ENCODE peak calls at places on chromosomes 3 and 15, in ten cellular contexts. F, L, N, Q, V, H, E, I, D and A are unnamed samples. For H3K4me1, the result is how much of the 10 kb centered on the place peaks cover.

GRCh38 chr3:161598639-161599038 is 102.0 kb downstream of the OTOL1 start:
- DNase-seq in N (no peak), F (no peak), D (no peak), Q (no peak), E (no peak), V (no peak), I (no peak), L (no peak), H (no peak), A (no peak)

GRCh38 chr15:94576889-94577533 is 345.6 kb downstream of the MCTP2 start:
- DNase-seq in L (no peak), Q (no peak), D (no peak), I (peak), N (peak), V (peak), F (no peak), H (no peak), E (peak), A (peak)

GRCh38 chr15:100913961-100914360 is 5.2 kb upstream of the LRRK1 start:
- DNase-seq in V (no peak), L (no peak), I (no peak), H (no peak), Q (no peak), E (no peak), N (no peak), F (peak), D (peak), A (no peak)

GRCh38 chr3:151879684-151880282 is 6.3 kb downstream of the SUCNR1 start:
- DNase-seq in N (no peak), I (no peak), H (no peak), Q (no peak), F (no peak), L (no peak), V (no peak), D (no peak), E (no peak), A (no peak)

GRCh38 chr3:24343084-24343783 is 151.4 kb downstream of the THRB start:
- DNase-seq in E (no peak), L (no peak), I (no peak), F (no peak), Q (no peak), H (no peak), D (no peak), V (peak), N (no peak), A (no peak)

GRCh38 chr15:34708422-34708821 is 46.4 kb downstream of the GJD2 start:
- DNase-seq in H (no peak), I (peak), F (no peak), D (no peak), Q (no peak), V (peak), E (peak), L (no peak), N (no peak), A (no peak)

GRCh38 chr3:126621171-126621570 is 33.8 kb downstream of the TXNRD3 start:
- DNase-seq in N (no peak), Q (no peak), D (peak), V (peak), I (no peak), E (no peak), L (no peak), F (no peak), H (no peak), A (no peak)

GRCh38 chr3:160893207-160893606 is 137.2 kb downstream of the PPM1L start:
- DNase-seq in N (no peak), F (no peak), V (no peak), Q (no peak), L (no peak), I (no peak), D (no peak), H (no peak), E (no peak), A (no peak)

GRCh38 chr3:172607305-172608121 is 84.3 kb upstream of the TNFSF10 start:
- DNase-seq in H (no peak), L (no peak), N (no peak), I (no peak), V (peak), Q (no peak), F (no peak), E (no peak), D (no peak), A (no peak)

GRCh38 chr3:32640939-32641725 is 43.9 kb upstream of the CNOT10 start:
- DNase-seq in H (no peak), I (no peak), N (no peak), Q (no peak), D (peak), L (no peak), F (no peak), V (no peak), E (no peak), A (no peak)

DNA sequence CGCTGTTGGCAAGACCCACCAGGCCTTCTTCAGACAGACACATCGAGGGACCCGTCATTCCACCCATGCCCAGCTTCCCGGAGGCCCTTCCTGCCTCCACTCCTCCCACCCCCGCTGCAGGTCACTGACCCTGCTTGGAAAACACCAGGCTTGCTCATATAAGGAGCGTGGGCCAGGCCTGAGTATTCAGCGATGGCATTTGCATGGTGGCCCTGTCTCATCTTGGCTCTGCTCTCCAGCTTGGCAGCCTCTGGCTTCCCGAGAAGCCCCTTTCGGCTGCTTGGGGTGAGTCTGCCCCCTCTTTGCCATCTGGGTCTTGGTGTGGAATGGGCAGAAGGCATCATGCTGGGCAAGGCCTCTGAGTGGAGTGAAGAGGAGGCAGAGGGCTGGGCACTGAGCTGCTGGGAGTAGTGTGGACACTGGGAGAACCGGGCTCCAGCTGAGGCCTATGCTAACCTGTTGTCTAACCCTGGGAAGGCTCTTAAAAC is at the start of gene ITIH3:
- DNase-seq in I (no peak), L (no peak), V (no peak), D (no peak), N (no peak), F (no peak), H (no peak), E (no peak), Q (no peak), A (no peak)
- H3K27ac ChIP-seq in I (no peak), L (no peak), V (no peak), D (no peak), N (no peak), F (no peak), H (no peak), E (no peak), Q (no peak), A (no peak)

GRCh38 chr15:99615460-99615859 is 49.7 kb downstream of the MEF2A start:
- DNase-seq in L (no peak), Q (no peak), V (no peak), E (no peak), D (no peak), H (no peak), I (no peak), F (no peak), N (no peak), A (no peak)
- H3K4me1 ChIP-seq in L (under half), Q (half or more), V (under half), E (under half), D (half or more), H (under half), I (under half), F (under half), N (half or more), A (under half)

DNA sequence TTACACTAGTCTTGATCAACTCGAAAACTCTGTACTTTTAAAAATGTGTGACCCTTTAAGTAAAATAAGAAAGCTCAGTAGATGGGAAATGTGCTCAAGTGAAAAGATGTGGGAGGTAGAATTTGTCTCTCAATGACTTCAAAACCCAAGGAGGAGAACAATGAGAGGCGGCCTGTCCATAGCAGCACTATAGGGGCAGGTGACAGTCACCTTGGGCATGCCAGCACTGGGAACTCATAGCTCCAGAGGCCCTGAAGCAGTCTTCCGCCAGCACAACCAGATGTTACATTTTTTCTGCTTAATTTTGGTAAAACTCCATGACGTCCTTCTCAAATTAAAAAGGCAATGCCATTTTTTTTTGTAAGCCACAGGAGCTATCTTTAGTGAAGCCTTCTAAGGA is 10.7 kb downstream of the IL17RD start:
- DNase-seq in Q (no peak), N (no peak), D (no peak), H (no peak), L (no peak), I (no peak), F (no peak), V (no peak), E (no peak), A (no peak)
- H3K27ac ChIP-seq in Q (no peak), N (no peak), D (no peak), H (no peak), L (no peak), I (no peak), F (no peak), V (no peak), E (no peak), A (no peak)

GRCh38 chr3:170043506-170043905 is 5.7 kb downstream of the GPR160 start:
- DNase-seq in F (no peak), N (no peak), E (no peak), L (no peak), H (no peak), Q (no peak), D (no peak), I (no peak), V (no peak), A (no peak)

GRCh38 chr3:170044280-170044679 is 6.5 kb downstream of the GPR160 start:
- DNase-seq in I (no peak), V (no peak), Q (no peak), D (no peak), H (no peak), L (no peak), E (no peak), F (no peak), N (no peak), A (no peak)

GRCh38 chr3:170047133-170047404 is 9.3 kb downstream of the GPR160 start:
- DNase-seq in D (no peak), N (no peak), L (no peak), Q (no peak), F (no peak), V (no peak), E (no peak), I (no peak), H (no peak), A (no peak)

GRCh38 chr3:170046269-170047132 is 8.7 kb downstream of the GPR160 start:
- DNase-seq in F (no peak), V (no peak), E (no peak), N (no peak), H (no peak), Q (no peak), L (no peak), I (no peak), D (no peak), A (no peak)

DNA sequence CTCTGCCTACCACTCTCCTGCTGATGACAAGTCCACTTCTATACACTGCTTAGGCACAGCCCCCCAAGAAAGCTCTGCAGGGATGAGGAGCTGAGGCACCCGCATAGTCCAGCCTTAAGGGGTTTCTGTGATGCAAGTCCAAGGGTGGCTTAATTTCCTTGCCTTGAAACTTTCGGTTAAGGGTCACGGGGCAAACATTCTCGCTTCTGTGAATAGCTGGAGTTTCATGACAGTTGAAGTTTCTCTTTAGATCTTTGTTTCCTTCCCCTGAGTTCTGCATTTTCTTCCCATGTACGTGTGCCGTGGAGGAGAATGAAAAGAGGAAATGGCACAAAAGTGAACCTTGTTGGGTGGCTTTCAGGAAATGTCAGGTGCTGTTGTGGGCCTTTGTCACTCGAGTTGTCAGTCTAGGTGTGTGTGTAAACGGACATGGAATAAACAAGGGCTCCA is 7.0 kb downstream of the GPR160 start:
- DNase-seq in Q (no peak), H (no peak), D (no peak), I (peak), F (no peak), V (no peak), N (peak), E (no peak), L (no peak), A (no peak)
- H3K4me1 ChIP-seq in Q (under half), H (under half), D (under half), I (half or more), F (under half), V (under half), N (under half), E (under half), L (under half), A (under half)

GRCh38 chr3:170910542-170910941 is 2.1 kb upstream of the EIF5A2 start:
- DNase-seq in V (no peak), L (no peak), D (no peak), N (no peak), I (no peak), F (no peak), E (no peak), H (no peak), Q (no peak), A (no peak)

GRCh38 chr3:170908235-170909116 is at the start of gene EIF5A2:
- DNase-seq in Q (peak), D (peak), E (peak), L (peak), H (peak), V (peak), N (peak), F (peak), I (peak), A (peak)

GRCh38 chr3:170909129-170909903 is 879 bp upstream of the EIF5A2 start:
- DNase-seq in Q (no peak), N (no peak), V (peak), F (peak), H (no peak), D (no peak), E (no peak), L (no peak), I (no peak), A (no peak)

GRCh38 chr3:170905862-170906261 is 2.6 kb downstream of the EIF5A2 start:
- DNase-seq in V (no peak), N (no peak), F (no peak), I (no peak), H (no peak), L (no peak), Q (no peak), D (no peak), E (no peak), A (no peak)

DNA sequence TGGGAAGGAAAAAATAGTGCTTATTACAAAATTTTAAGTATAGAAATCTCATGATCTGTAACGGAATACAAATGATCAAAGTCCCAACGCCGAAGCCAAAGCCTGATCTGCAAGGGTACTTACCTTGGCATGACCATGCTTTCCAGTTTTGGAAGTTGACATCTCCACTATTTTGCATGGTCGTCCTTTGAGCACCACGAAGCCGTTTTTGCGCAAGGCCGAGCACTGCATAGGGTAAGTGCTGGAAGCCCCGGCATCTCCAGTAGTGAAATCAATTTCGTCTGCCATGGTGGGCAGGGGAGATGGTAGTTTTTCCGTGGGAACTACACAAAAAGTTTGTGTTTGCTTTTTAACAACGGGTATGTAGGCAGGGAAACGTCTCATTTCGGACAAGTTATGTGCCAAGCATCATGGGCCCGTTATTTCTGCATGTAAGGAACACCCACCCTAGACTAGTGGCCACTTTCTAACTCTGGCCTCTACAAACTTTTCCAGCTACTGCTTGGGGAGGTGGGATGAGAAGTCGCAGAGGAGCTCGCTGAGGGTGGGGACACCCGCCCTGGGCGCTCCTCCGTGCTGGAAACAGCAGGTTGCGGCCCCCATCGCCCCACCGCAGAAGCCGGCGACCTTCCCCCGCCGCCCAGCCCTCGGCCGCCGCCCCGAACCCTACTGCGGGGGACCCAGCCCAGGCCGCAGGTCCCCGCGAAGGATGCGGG is 760 bp downstream of the EIF5A2 start:
- DNase-seq in F (no peak), I (peak), E (no peak), L (peak), V (no peak), N (no peak), D (no peak), H (no peak), Q (no peak), A (no peak)
- H3K27ac ChIP-seq in F (no peak), I (peak), E (peak), L (peak), V (no peak), N (peak), D (peak), H (no peak), Q (peak), A (peak)

GRCh38 chr3:27596920-27597319 is 112.7 kb upstream of the SLC4A7 start:
- DNase-seq in L (no peak), D (no peak), N (no peak), F (no peak), H (no peak), Q (no peak), E (no peak), I (no peak), V (no peak), A (no peak)

GRCh38 chr3:27591811-27592210 is 107.6 kb upstream of the SLC4A7 start:
- DNase-seq in V (no peak), F (no peak), N (no peak), Q (no peak), L (peak), I (no peak), E (no peak), D (no peak), H (no peak), A (no peak)

GRCh38 chr3:27593173-27593572 is 109.0 kb upstream of the SLC4A7 start:
- DNase-seq in V (no peak), N (no peak), L (no peak), D (no peak), F (no peak), H (no peak), E (no peak), Q (no peak), I (no peak), A (no peak)

GRCh38 chr3:27596334-27596841 is 112.2 kb upstream of the SLC4A7 start:
- DNase-seq in H (peak), D (no peak), V (no peak), L (no peak), I (peak), N (no peak), E (no peak), F (no peak), Q (no peak), A (no peak)

GRCh38 chr3:27594096-27594690 is 110.0 kb upstream of the SLC4A7 start:
- DNase-seq in N (no peak), Q (no peak), F (no peak), V (no peak), I (no peak), H (no peak), L (no peak), E (no peak), D (no peak), A (no peak)
- H3K4me1 ChIP-seq in N (under half), Q (under half), F (under half), V (under half), I (under half), H (under half), L (under half), E (under half), D (under half), A (under half)

DNA sequence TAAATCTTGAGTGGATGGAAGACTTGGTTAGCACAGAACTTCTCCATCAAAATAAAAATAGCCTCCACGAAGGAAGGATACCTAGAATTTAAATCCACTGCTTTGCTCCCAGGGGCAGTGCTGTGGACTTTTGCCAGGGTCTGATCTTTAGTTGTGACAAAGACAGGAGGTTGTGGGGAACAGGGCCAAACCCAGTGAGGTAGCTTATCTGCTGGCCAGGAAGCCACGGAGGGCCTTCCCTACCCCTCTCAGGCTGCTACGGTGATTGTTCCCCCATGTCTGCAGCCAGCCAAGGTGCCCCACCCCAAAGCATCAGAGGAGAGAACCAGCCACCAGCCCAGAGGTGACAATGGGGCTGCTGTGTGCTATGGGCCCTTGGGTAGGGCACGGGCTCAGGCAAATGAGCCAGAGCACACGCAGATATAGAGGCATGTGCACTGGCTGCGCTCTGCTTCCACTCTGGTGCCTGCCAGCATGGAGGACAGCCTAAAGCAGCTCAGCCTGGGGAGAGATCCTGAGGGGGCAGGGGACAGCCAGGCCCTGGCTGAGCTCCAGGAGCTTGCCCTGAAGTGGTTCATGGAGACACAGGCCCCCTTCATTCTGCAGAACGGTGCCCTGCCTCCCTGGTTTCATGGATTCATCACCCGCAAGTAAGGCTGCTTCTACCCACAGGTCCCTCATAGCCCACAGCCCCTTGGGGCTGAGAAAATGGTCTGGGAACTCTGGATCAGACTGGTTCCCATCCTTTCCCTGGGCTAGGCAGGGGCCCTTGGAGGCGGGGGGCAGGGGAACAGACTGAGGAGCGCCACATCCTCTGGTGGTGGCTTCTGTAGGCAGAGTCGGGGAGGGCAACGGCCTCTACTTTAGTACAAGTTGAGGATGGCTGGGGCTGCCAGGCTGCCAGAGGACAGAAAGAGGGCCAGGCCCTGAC is at the start of gene SH2D7:
- DNase-seq in N (peak), V (no peak), I (no peak), Q (no peak), D (peak), L (no peak), E (no peak), F (no peak), H (no peak), A (no peak)
- H3K27ac ChIP-seq in N (peak), V (no peak), I (no peak), Q (peak), D (peak), L (no peak), E (no peak), F (no peak), H (no peak), A (no peak)